ENCODE peak calls at places on chromosomes 11 and 22, in seven cellular contexts. N, J, T, G, I, U and W are unnamed samples.

GRCh38 chr11:34439521-34440258 is 956 bp downstream of the CAT start:
- DNase-seq in N (no peak), J (no peak), T (no peak), G (no peak), I (no peak), U (no peak), W (no peak)

GRCh38 chr22:37462426-37462825 is 23.8 kb downstream of the MFNG start:
- DNase-seq in N (peak), J (no peak), T (no peak), G (no peak), I (no peak), U (no peak), W (no peak)

GRCh38 chr11:129249351-129249750 is 57.2 kb upstream of the ARHGAP32 start:
- DNase-seq in N (no peak), J (peak), T (peak), G (no peak), I (peak), U (no peak), W (no peak)

GRCh38 chr22:37242395-37242918 is 1.6 kb downstream of the RAC2 start:
- DNase-seq in N (peak), J (peak), T (no peak), G (peak), I (no peak), U (peak), W (no peak)

GRCh38 chr11:29780756-29781155 is 236.1 kb downstream of the KCNA4 start:
- DNase-seq in N (no peak), J (no peak), T (no peak), G (peak), I (no peak), U (no peak), W (no peak)

GRCh38 chr11:7851391-7851790 is 54.6 kb upstream of the OR5P2 start:
- DNase-seq in N (no peak), J (no peak), T (no peak), G (no peak), I (no peak), U (no peak), W (no peak)

GRCh38 chr11:84524422-84525051 is 1102.6 kb downstream of the DLG2 start:
- DNase-seq in N (no peak), J (peak), T (peak), G (no peak), I (peak), U (peak), W (no peak)

GRCh38 chr22:29816128-29816527 is 21.9 kb downstream of the ASCC2 start:
- DNase-seq in N (peak), J (no peak), T (peak), G (peak), I (no peak), U (no peak), W (no peak)

GRCh38 chr11:61888043-61888442 is 3.3 kb downstream of the FADS3 start:
- DNase-seq in N (no peak), J (peak), T (peak), G (peak), I (no peak), U (no peak), W (no peak)

GRCh38 chr11:132402056-132402684 is 1031.8 kb downstream of the NTM start:
- DNase-seq in N (no peak), J (peak), T (peak), G (peak), I (peak), U (no peak), W (peak)

GRCh38 chr22:36745301-36745995 is 30.5 kb downstream of the IFT27 start:
- DNase-seq in N (peak), J (no peak), T (no peak), G (no peak), I (no peak), U (no peak), W (no peak)

GRCh38 chr11:7252683-7253213 is 1.0 kb downstream of the SYT9 start:
- DNase-seq in N (peak), J (no peak), T (no peak), G (peak), I (no peak), U (peak), W (no peak)

GRCh38 chr22:42991010-42991651 is 23.8 kb downstream of the PACSIN2 start:
- DNase-seq in N (no peak), J (peak), T (peak), G (no peak), I (no peak), U (no peak), W (no peak)

GRCh38 chr22:38172016-38172431 is 9.6 kb downstream of the PLA2G6 start:
- DNase-seq in N (no peak), J (peak), T (peak), G (no peak), I (no peak), U (no peak), W (no peak)

GRCh38 chr22:50306753-50307749 is at the start of gene PLXNB2:
- DNase-seq in N (peak), J (peak), T (peak), G (peak), I (peak), U (peak), W (peak)

GRCh38 chr11:65430406-65431217 is 8.0 kb downstream of the NEAT1 start:
- DNase-seq in N (no peak), J (peak), T (peak), G (no peak), I (no peak), U (no peak), W (no peak)

GRCh38 chr22:18152519-18152918 is 2.5 kb downstream of the USP18 start:
- DNase-seq in N (no peak), J (no peak), T (no peak), G (no peak), I (no peak), U (no peak), W (no peak)

GRCh38 chr11:81579339-81579738 is 1154.3 kb downstream of the FAM181B start:
- DNase-seq in N (no peak), J (no peak), T (no peak), G (no peak), I (peak), U (no peak), W (no peak)

GRCh38 chr11:22151795-22152194 is 41.1 kb upstream of the ANO5 start:
- DNase-seq in N (no peak), J (no peak), T (no peak), G (no peak), I (no peak), U (no peak), W (no peak)

GRCh38 chr11:86117706-86118050 is 48.8 kb upstream of the PICALM start:
- DNase-seq in N (no peak), J (no peak), T (no peak), G (no peak), I (no peak), U (no peak), W (no peak)

GRCh38 chr11:7436657-7437056 is 48.6 kb upstream of the OLFML1 start:
- DNase-seq in N (no peak), J (no peak), T (no peak), G (no peak), I (no peak), U (peak), W (no peak)

GRCh38 chr22:25027052-25027525 is 74.6 kb downstream of the KIAA1671 start:
- DNase-seq in N (no peak), J (no peak), T (no peak), G (no peak), I (no peak), U (no peak), W (no peak)

GRCh38 chr11:109798521-109798920 is 294.7 kb upstream of the ZC3H12C start:
- DNase-seq in N (no peak), J (peak), T (peak), G (no peak), I (no peak), U (no peak), W (no peak)
- TF ChIP-seq CTCF in N (no peak), J (no peak), T (no peak), G (no peak), I (no peak), U (no peak), W (no peak)

GRCh38 chr11:32219320-32219719 is 128.4 kb downstream of the RCN1 start:
- DNase-seq in N (no peak), J (no peak), T (no peak), G (no peak), I (no peak), U (no peak), W (no peak)

GRCh38 chr11:32225491-32226285 is 134.8 kb downstream of the RCN1 start:
- DNase-seq in N (no peak), J (no peak), T (no peak), G (no peak), I (no peak), U (no peak), W (no peak)

GRCh38 chr11:32224580-32224979 is 133.7 kb downstream of the RCN1 start:
- DNase-seq in N (no peak), J (no peak), T (no peak), G (no peak), I (no peak), U (no peak), W (no peak)

DNA sequence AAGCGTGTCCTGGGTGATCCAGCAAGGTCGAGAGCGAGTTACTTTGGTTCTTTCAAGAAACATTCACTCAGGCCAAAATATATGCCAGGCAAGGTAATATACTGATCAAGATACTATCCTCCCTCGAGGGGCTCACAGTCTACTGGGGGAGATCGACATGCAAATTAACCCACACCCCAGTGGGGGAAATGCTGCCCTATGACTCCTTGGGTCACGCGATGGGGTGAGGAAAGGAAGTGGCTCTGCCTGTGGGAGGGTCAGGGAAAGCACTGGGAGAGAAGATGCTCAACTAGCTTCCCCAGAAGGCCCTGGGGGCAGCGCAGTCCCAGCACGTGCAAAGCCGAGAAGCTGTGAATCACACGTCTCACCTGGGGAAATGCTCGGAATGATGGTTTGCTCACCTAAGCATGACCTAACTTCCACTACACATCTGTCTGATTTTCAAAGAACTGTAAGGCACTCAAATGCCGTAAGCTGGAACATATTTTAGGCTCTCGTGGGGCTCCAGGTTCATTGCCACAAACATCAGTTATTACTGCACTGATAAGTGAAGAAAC is 130.7 kb downstream of the RCN1 start:
- DNase-seq in N (no peak), J (no peak), T (no peak), G (no peak), I (no peak), U (no peak), W (no peak)
- TF ChIP-seq CTCF in N (no peak), J (no peak), T (no peak), G (no peak), I (no peak), U (no peak), W (no peak)

GRCh38 chr22:39519681-39520053 is 695 bp upstream of the ATF4 start:
- DNase-seq in N (peak), J (no peak), T (peak), G (peak), I (no peak), U (no peak), W (no peak)
- TF ChIP-seq CTCF in N (peak), J (peak), T (no peak), G (peak), I (peak), U (peak), W (peak)

DNA sequence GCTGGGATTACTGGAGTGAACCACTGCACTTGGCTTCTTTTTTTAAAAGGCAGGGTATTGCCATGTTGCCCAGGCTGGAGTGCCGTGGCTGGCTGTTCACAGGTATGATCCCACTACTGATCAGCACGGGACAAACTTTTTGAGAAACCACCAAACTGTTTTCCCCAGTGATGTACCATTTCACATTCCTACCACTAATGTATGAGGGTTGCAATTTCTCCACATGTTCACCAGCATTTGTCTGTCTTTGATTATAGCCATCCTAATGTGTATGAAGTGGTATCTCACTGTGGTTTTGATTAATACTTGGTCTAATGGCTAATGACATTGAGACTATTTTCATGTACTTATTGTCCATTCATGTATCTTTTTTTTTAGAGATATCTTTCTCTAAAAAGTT is 41.5 kb upstream of the EP300 start:
- DNase-seq in N (no peak), J (no peak), T (no peak), G (no peak), I (no peak), U (no peak), W (no peak)
- TF ChIP-seq CTCF in N (no peak), J (peak), T (no peak), G (no peak), I (no peak), U (no peak), W (peak)

GRCh38 chr22:46444390-46444854 is 93.0 kb downstream of the CELSR1 start:
- DNase-seq in N (no peak), J (no peak), T (no peak), G (no peak), I (no peak), U (no peak), W (no peak)
- TF ChIP-seq CTCF in N (peak), J (no peak), T (no peak), G (no peak), I (no peak), U (no peak), W (no peak)

DNA sequence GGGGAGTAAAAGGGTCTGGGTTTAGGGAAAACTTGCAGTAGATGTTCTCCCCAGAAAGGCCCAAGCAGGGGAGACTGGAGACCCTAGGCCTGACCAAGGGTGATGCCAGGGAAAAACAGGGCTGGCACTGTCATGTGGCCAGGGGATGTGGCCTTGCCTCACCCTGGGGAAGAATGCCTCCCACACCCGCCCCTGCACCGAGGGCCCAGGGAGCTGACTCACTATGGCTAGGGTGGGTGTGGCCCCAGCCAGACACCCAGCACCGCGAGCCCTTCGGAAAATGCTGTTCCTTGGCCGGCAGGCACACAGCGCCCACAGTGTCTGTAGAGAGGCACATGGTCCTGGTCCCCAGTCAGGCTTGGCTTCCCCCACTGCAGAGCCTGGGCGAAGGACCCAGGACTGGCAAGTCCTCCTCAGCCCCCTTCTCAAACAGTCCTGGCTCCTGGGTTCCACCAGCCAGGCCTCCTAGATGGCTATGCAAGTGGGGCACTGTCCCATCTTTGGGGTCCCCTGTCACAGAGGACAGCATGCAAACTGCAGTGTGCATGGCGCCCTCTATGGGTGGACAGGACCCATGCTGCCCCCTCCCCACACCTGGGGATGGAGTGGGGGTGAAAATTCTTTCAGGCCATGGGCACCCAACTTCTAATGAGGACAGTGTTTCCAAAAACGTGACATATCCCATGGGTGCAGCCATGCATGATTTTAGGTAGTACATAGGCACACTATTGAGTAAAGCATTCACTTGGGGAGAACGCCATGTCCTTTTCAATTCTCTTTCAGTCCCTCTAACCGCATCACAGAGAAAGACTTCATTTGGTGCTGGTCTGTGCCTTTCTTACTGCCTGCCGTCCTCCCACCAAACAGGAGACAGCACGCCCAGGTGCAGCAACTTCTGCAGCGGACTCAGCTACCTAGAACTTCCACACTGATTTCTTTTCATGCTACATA is 15.2 kb downstream of the TMPRSS5 start:
- DNase-seq in N (peak), J (peak), T (peak), G (no peak), I (peak), U (no peak), W (peak)
- TF ChIP-seq CTCF in N (peak), J (no peak), T (no peak), G (peak), I (peak), U (peak), W (peak)

GRCh38 chr11:121761171-121761570 is 308.4 kb upstream of the SORL1-AS1 start:
- DNase-seq in N (no peak), J (no peak), T (no peak), G (no peak), I (no peak), U (no peak), W (no peak)

GRCh38 chr11:121767433-121767832 is 314.7 kb upstream of the SORL1-AS1 start:
- DNase-seq in N (no peak), J (peak), T (peak), G (no peak), I (no peak), U (peak), W (no peak)

GRCh38 chr11:121766138-121766537 is 313.4 kb upstream of the SORL1-AS1 start:
- DNase-seq in N (no peak), J (no peak), T (no peak), G (no peak), I (no peak), U (no peak), W (no peak)

GRCh38 chr11:121763526-121763925 is 310.8 kb upstream of the SORL1-AS1 start:
- DNase-seq in N (no peak), J (no peak), T (no peak), G (no peak), I (no peak), U (peak), W (no peak)

GRCh38 chr11:121762820-121763219 is 310.1 kb upstream of the SORL1-AS1 start:
- DNase-seq in N (peak), J (peak), T (peak), G (peak), I (peak), U (no peak), W (no peak)
- TF ChIP-seq CTCF in N (peak), J (no peak), T (no peak), G (no peak), I (peak), U (no peak), W (no peak)

GRCh38 chr11:46826310-46827044 is 19.6 kb downstream of the CKAP5 start:
- DNase-seq in N (peak), J (peak), T (peak), G (peak), I (peak), U (peak), W (peak)
- TF ChIP-seq CTCF in N (no peak), J (no peak), T (no peak), G (no peak), I (no peak), U (no peak), W (no peak)

GRCh38 chr11:2401436-2401984 is 960 bp downstream of the TSSC4 start:
- DNase-seq in N (no peak), J (no peak), T (no peak), G (no peak), I (no peak), U (no peak), W (no peak)
- TF ChIP-seq CTCF in N (peak), J (no peak), T (no peak), G (no peak), I (no peak), U (no peak), W (no peak)

GRCh38 chr11:75204685-75205667 is 35.6 kb upstream of the TPBGL start:
- DNase-seq in N (peak), J (peak), T (peak), G (peak), I (peak), U (peak), W (peak)
- TF ChIP-seq CTCF in N (peak), J (peak), T (peak), G (peak), I (peak), U (peak), W (peak)